ENCODE peak calls at places on chromosomes 1 and 21, in seven cellular contexts. R is colonic mucosa, Q is A549, Z is vagina, P is breast epithelium, K is AG04450, F is stomach. J is an unnamed sample.

GRCh38 chr1:11384170-11384554 is 94.8 kb upstream of the DISP3 start:
- DNase-seq in R (no peak), Q (no peak), Z (no peak), P (no peak), K (no peak), F (no peak), J (no peak)

GRCh38 chr1:7207875-7208646 is 422.8 kb downstream of the CAMTA1 start:
- DNase-seq in R (peak; percentile 45), Q (peak; percentile 67), Z (no peak), P (no peak), K (no peak), F (peak; percentile 63), J (no peak)

GRCh38 chr21:32733356-32733755 is 5.5 kb upstream of the SYNJ1 start:
- DNase-seq in R (no peak), Q (no peak), Z (no peak), P (no peak), K (no peak), F (no peak), J (no peak)

GRCh38 chr21:45740088-45740440 is 96.5 kb downstream of the PCBP3 start:
- DNase-seq in R (no peak), Q (no peak), Z (no peak), P (no peak), K (no peak), F (no peak), J (no peak)

GRCh38 chr1:170296211-170296610 is 150.5 kb downstream of the NTMT2 start:
- DNase-seq in R (no peak), Q (no peak), Z (no peak), P (no peak), K (no peak), F (no peak), J (no peak)

GRCh38 chr1:115874929-115875328 is 34.0 kb upstream of the NHLH2 start:
- DNase-seq in R (no peak), Q (no peak), Z (no peak), P (no peak), K (no peak), F (no peak), J (no peak)

GRCh38 chr1:65514083-65514482 is 93.6 kb downstream of the LEPR start:
- DNase-seq in R (no peak), Q (peak; percentile 3), Z (no peak), P (no peak), K (no peak), F (no peak), J (no peak)

GRCh38 chr1:161946071-161946987 is 77.3 kb downstream of the OLFML2B start:
- DNase-seq in R (no peak), Q (no peak), Z (no peak), P (no peak), K (no peak), F (no peak), J (no peak)

GRCh38 chr1:153789478-153790148 is 14.4 kb downstream of the SLC27A3 start:
- DNase-seq in R (no peak), Q (no peak), Z (no peak), P (no peak), K (no peak), F (no peak), J (no peak)

GRCh38 chr1:168300626-168301025 is 19.9 kb downstream of the TBX19 start:
- DNase-seq in R (no peak), Q (no peak), Z (no peak), P (no peak), K (no peak), F (no peak), J (no peak)

GRCh38 chr1:38741341-38741740 is 118.2 kb downstream of the RRAGC start:
- DNase-seq in R (no peak), Q (no peak), Z (no peak), P (no peak), K (no peak), F (no peak), J (no peak)

GRCh38 chr1:8047112-8047511 is 21.0 kb upstream of the ERRFI1 start:
- DNase-seq in R (no peak), Q (peak; percentile 66), Z (no peak), P (no peak), K (no peak), F (no peak), J (no peak)

GRCh38 chr1:159030865-159031472 is 21.3 kb downstream of the IFI16 start:
- DNase-seq in R (no peak), Q (no peak), Z (no peak), P (no peak), K (no peak), F (no peak), J (no peak)

GRCh38 chr1:1033009-1033587 is 13.2 kb downstream of the AGRN start:
- DNase-seq in R (peak; percentile 91), Q (peak; percentile 43), Z (no peak), P (peak; percentile 92), K (peak; percentile 24), F (peak; percentile 92), J (no peak)

GRCh38 chr1:6260961-6261614 is at the start of gene GPR153:
- DNase-seq in R (peak; percentile 57), Q (no peak), Z (no peak), P (no peak), K (no peak), F (peak; percentile 27), J (no peak)

GRCh38 chr21:15400905-15401304 is 328.9 kb upstream of the USP25 start:
- DNase-seq in R (no peak), Q (no peak), Z (no peak), P (no peak), K (no peak), F (no peak), J (no peak)

GRCh38 chr1:51231121-51231520 is 5.0 kb upstream of the RNF11 start:
- DNase-seq in R (no peak), Q (no peak), Z (no peak), P (no peak), K (no peak), F (no peak), J (no peak)

GRCh38 chr21:35390013-35390776 is 341.1 kb upstream of the RUNX1 start:
- DNase-seq in R (no peak), Q (no peak), Z (no peak), P (no peak), K (no peak), F (peak; percentile 34), J (no peak)

GRCh38 chr1:163870666-163871065 is 548.9 kb downstream of the NUF2 start:
- DNase-seq in R (no peak), Q (no peak), Z (no peak), P (no peak), K (no peak), F (no peak), J (no peak)

GRCh38 chr1:169044296-169044695 is 62.2 kb upstream of the ATP1B1 start:
- DNase-seq in R (no peak), Q (no peak), Z (no peak), P (no peak), K (no peak), F (no peak), J (no peak)

GRCh38 chr21:46216132-46216747 is 12.3 kb downstream of the LSS start:
- DNase-seq in R (no peak), Q (no peak), Z (no peak), P (peak; percentile 30), K (no peak), F (no peak), J (no peak)

GRCh38 chr1:147600119-147601111 is 59.1 kb downstream of the BCL9 start:
- DNase-seq in R (no peak), Q (peak; percentile 14), Z (no peak), P (no peak), K (no peak), F (no peak), J (peak; percentile 19)

GRCh38 chr1:45172015-45172414 is 34.4 kb downstream of the ZSWIM5 start:
- DNase-seq in R (peak; percentile 23), Q (peak; percentile 51), Z (no peak), P (no peak), K (no peak), F (no peak), J (no peak)

GRCh38 chr1:167263344-167263743 is 42.7 kb downstream of the POU2F1 start:
- DNase-seq in R (no peak), Q (no peak), Z (no peak), P (no peak), K (no peak), F (no peak), J (no peak)

GRCh38 chr1:2547210-2548067 is 8.7 kb upstream of the TNFRSF14 start:
- DNase-seq in R (no peak), Q (no peak), Z (no peak), P (no peak), K (no peak), F (no peak), J (no peak)
- H3K27ac ChIP-seq in R (peak overlapping the region; percentile 100), Q (peak overlapping the region; percentile 89), Z (peak overlapping the region; percentile 92), P (peak overlapping the region; percentile 98), K (no peak overlapping the region), F (peak overlapping the region; percentile 97), J (peak overlapping the region; percentile 95)

DNA sequence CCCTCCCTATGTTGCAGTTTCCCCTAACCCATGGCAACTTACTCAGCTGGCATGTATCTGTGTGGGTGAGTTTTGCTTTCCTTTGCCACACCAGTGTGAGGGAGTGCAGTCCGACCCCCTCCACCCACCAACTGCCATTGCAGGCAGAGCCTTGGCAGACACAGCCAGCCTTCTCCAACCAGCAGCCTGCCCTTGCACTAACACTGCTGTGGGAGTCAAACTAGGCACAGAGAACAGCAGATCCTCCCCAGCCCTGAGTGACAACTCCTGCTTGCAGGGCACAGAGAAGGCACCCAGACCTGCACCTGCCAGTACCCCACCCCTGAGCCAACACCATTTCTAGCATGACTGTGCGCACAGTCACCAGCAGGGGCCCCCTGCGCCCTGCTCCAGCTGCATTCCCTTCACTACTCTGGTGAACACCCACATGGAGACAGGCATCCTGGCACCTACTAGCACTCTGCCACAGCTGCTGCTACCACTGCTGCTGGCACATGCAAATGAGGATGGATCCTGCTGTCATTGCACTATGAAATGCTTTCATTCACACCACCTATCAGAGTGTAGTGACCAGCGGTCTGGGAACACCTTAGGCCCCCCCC is 98.4 kb downstream of the MAGI3 start:
- DNase-seq in R (no peak), Q (no peak), Z (no peak), P (no peak), K (no peak), F (no peak), J (no peak)
- TF ChIP-seq CTCF in R (no peak), Q (no peak), Z (no peak), P (no peak), K (no peak), F (no peak), J (no peak)

GRCh38 chr1:156600733-156601121 is 552 bp downstream of the GPATCH4 start:
- DNase-seq in R (no peak), Q (no peak), Z (no peak), P (no peak), K (no peak), F (no peak), J (no peak)
- H3K27ac ChIP-seq in R (peak overlapping the region; percentile 58), Q (peak overlapping the region; percentile 86), Z (peak overlapping the region; percentile 47), P (peak overlapping the region; percentile 76), K (peak overlapping the region; percentile 68), F (peak overlapping the region; percentile 76), J (peak overlapping the region; percentile 44)

DNA sequence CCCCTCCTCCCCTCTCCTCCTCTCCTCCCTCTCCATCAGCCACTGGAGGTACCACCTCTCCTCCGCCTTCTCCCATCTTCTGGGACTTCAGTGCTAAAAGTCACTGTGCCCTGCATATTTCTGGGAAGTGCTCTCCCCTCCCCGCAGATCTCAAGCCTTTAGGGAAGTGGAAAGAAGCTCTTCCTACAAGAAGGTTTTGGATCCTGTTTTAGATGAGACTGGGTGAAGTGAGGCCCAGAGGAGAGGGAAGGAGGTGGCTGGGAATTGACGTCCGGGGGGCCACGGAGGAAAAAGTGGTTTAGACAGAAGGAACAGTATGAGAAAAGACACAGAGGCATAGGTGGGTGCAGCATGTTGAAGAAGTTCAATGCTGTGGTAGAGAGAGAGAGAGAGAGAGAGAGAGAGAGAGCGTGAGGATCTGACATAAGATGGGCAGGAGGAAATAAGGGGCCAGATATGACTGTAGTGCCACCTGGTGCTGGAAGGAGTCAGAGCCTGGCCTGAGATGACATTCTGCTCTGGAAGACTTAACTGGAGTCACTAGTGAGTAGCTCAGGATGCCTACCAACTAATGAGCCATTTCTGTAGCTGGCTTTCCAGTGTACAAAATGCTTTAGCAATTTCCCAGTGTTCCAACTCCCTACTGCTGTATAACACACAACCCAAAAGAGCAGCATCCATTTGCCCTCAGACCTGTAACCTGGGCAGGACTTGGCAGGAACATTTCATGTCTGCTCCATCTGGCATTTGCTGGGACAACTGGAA is 16.7 kb upstream of the ZSCAN20 start:
- DNase-seq in R (peak; percentile 38), Q (peak; percentile 69), Z (no peak), P (no peak), K (peak; percentile 72), F (peak; percentile 42), J (no peak)
- TF ChIP-seq CTCF in R (peak; percentile 34), Q (peak; percentile 55), Z (peak; percentile 42), P (peak; percentile 59), K (peak; percentile 82), F (no peak), J (peak; percentile 47)

J was measured in thoracic aorta.